ENCODE peak calls at places on chromosomes 5 and 9, in seven cellular contexts. One of them, this sample, is unnamed.

GRCh38 chr9:970310-971002 is 6.0 kb upstream of the DMRT3 start:
- DNase-seq in GM12878: no peak
- DNase-seq in ovary: no peak
- DNase-seq in stomach: no peak
- DNase-seq in Panc1: no peak
- DNase-seq in choroid plexus epithelial cell: no peak
- DNase-seq in left ventricle myocardium inferior: no peak
- DNase-seq in this sample: no peak

GRCh38 chr9:27385606-27386005 is 88.7 kb upstream of the EQTN start:
- DNase-seq in GM12878: no peak
- DNase-seq in ovary: no peak
- DNase-seq in stomach: peak
- DNase-seq in Panc1: no peak
- DNase-seq in choroid plexus epithelial cell: no peak
- DNase-seq in left ventricle myocardium inferior: no peak
- DNase-seq in this sample: no peak

GRCh38 chr5:178351950-178352349 is 119.3 kb upstream of the PHYKPL start:
- DNase-seq in GM12878: no peak
- DNase-seq in ovary: no peak
- DNase-seq in stomach: no peak
- DNase-seq in Panc1: no peak
- DNase-seq in choroid plexus epithelial cell: no peak
- DNase-seq in left ventricle myocardium inferior: no peak
- DNase-seq in this sample: no peak

GRCh38 chr9:69104830-69105527 is 69.1 kb upstream of the TJP2 start:
- DNase-seq in GM12878: no peak
- DNase-seq in ovary: no peak
- DNase-seq in stomach: peak
- DNase-seq in Panc1: no peak
- DNase-seq in choroid plexus epithelial cell: no peak
- DNase-seq in left ventricle myocardium inferior: no peak
- DNase-seq in this sample: no peak

GRCh38 chr9:85941617-85941930 is 628 bp downstream of the NAA35 start:
- DNase-seq in GM12878: no peak
- DNase-seq in ovary: no peak
- DNase-seq in stomach: no peak
- DNase-seq in Panc1: no peak
- DNase-seq in choroid plexus epithelial cell: peak
- DNase-seq in left ventricle myocardium inferior: no peak
- DNase-seq in this sample: no peak

GRCh38 chr5:10323588-10324488 is 16.1 kb upstream of the CMBL start:
- DNase-seq in GM12878: no peak
- DNase-seq in ovary: no peak
- DNase-seq in stomach: no peak
- DNase-seq in Panc1: no peak
- DNase-seq in choroid plexus epithelial cell: no peak
- DNase-seq in left ventricle myocardium inferior: no peak
- DNase-seq in this sample: no peak

GRCh38 chr5:156420665-156421064 is 93.7 kb downstream of the SGCD start:
- DNase-seq in GM12878: no peak
- DNase-seq in ovary: no peak
- DNase-seq in stomach: no peak
- DNase-seq in Panc1: no peak
- DNase-seq in choroid plexus epithelial cell: no peak
- DNase-seq in left ventricle myocardium inferior: no peak
- DNase-seq in this sample: no peak

GRCh38 chr5:141747152-141747640 is 65.2 kb upstream of the ARAP3 start:
- DNase-seq in GM12878: no peak
- DNase-seq in ovary: peak
- DNase-seq in stomach: peak
- DNase-seq in Panc1: no peak
- DNase-seq in choroid plexus epithelial cell: peak
- DNase-seq in left ventricle myocardium inferior: peak
- DNase-seq in this sample: no peak

GRCh38 chr5:40689442-40689841 is 9.7 kb downstream of the PTGER4 start:
- DNase-seq in GM12878: peak
- DNase-seq in ovary: no peak
- DNase-seq in stomach: no peak
- DNase-seq in Panc1: peak
- DNase-seq in choroid plexus epithelial cell: peak
- DNase-seq in left ventricle myocardium inferior: no peak
- DNase-seq in this sample: no peak

GRCh38 chr9:131449276-131449675 is 53.4 kb upstream of the POMT1 start:
- DNase-seq in GM12878: no peak
- DNase-seq in ovary: no peak
- DNase-seq in stomach: no peak
- DNase-seq in Panc1: no peak
- DNase-seq in choroid plexus epithelial cell: no peak
- DNase-seq in left ventricle myocardium inferior: no peak
- DNase-seq in this sample: no peak

GRCh38 chr5:64144429-64145215 is 21.0 kb upstream of the RNF180 start:
- DNase-seq in GM12878: no peak
- DNase-seq in ovary: no peak
- DNase-seq in stomach: no peak
- DNase-seq in Panc1: no peak
- DNase-seq in choroid plexus epithelial cell: peak
- DNase-seq in left ventricle myocardium inferior: no peak
- DNase-seq in this sample: no peak

GRCh38 chr5:161421067-161421466 is 125.5 kb downstream of the GABRB2 start:
- DNase-seq in GM12878: no peak
- DNase-seq in ovary: no peak
- DNase-seq in stomach: no peak
- DNase-seq in Panc1: no peak
- DNase-seq in choroid plexus epithelial cell: no peak
- DNase-seq in left ventricle myocardium inferior: no peak
- DNase-seq in this sample: no peak

GRCh38 chr9:93579711-93580516 is 3.5 kb downstream of the PHF2 start:
- DNase-seq in GM12878: no peak
- DNase-seq in ovary: peak
- DNase-seq in stomach: peak
- DNase-seq in Panc1: no peak
- DNase-seq in choroid plexus epithelial cell: no peak
- DNase-seq in left ventricle myocardium inferior: no peak
- DNase-seq in this sample: no peak

GRCh38 chr9:109466623-109467590 is 31.2 kb downstream of the PTPN3 start:
- DNase-seq in GM12878: no peak
- DNase-seq in ovary: no peak
- DNase-seq in stomach: no peak
- DNase-seq in Panc1: no peak
- DNase-seq in choroid plexus epithelial cell: no peak
- DNase-seq in left ventricle myocardium inferior: no peak
- DNase-seq in this sample: peak

GRCh38 chr9:137237759-137238726 is 3.0 kb upstream of the TUBB4B start:
- DNase-seq in GM12878: no peak
- DNase-seq in ovary: no peak
- DNase-seq in stomach: no peak
- DNase-seq in Panc1: no peak
- DNase-seq in choroid plexus epithelial cell: no peak
- DNase-seq in left ventricle myocardium inferior: no peak
- DNase-seq in this sample: no peak

GRCh38 chr5:103918668-103919367 is 356.2 kb upstream of the NUDT12 start:
- DNase-seq in GM12878: peak
- DNase-seq in ovary: no peak
- DNase-seq in stomach: no peak
- DNase-seq in Panc1: no peak
- DNase-seq in choroid plexus epithelial cell: peak
- DNase-seq in left ventricle myocardium inferior: no peak
- DNase-seq in this sample: no peak

GRCh38 chr9:93697352-93698139 is 121.2 kb downstream of the PHF2 start:
- DNase-seq in GM12878: no peak
- DNase-seq in ovary: no peak
- DNase-seq in stomach: no peak
- DNase-seq in Panc1: no peak
- DNase-seq in choroid plexus epithelial cell: no peak
- DNase-seq in left ventricle myocardium inferior: no peak
- DNase-seq in this sample: no peak

GRCh38 chr9:121825481-121825830 is 174.0 kb downstream of the DAB2IP start:
- DNase-seq in GM12878: no peak
- DNase-seq in ovary: no peak
- DNase-seq in stomach: no peak
- DNase-seq in Panc1: no peak
- DNase-seq in choroid plexus epithelial cell: no peak
- DNase-seq in left ventricle myocardium inferior: no peak
- DNase-seq in this sample: no peak

GRCh38 chr9:129138476-129139232 is 27.4 kb downstream of the PTPA start:
- DNase-seq in GM12878: no peak
- DNase-seq in ovary: peak
- DNase-seq in stomach: peak
- DNase-seq in Panc1: no peak
- DNase-seq in choroid plexus epithelial cell: peak
- DNase-seq in left ventricle myocardium inferior: peak
- DNase-seq in this sample: no peak
- H3K4me3 ChIP-seq in GM12878: no peak
- H3K4me3 ChIP-seq in ovary: no peak
- H3K4me3 ChIP-seq in stomach: no peak
- H3K4me3 ChIP-seq in Panc1: no peak
- H3K4me3 ChIP-seq in choroid plexus epithelial cell: no peak
- H3K4me3 ChIP-seq in left ventricle myocardium inferior: peak
- H3K4me3 ChIP-seq in this sample: no peak

DNA sequence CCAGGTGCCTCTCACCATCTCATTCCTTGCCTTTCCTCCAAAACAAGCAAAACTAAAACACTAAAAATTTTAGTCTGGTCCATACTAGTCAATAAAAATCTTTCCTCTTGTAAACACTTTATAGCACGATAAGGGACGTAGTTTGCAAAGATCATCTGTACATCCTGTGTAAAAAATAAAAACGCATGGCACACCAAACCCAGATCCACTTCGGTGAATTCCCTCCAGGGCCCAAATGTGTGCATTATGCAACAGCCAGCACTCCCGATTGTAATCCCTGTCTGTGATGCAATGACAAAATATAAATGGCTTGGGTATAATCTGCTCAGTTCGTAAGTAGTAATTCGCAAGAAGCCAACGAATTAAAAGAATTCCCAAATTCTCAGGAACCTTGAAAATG is 1.4 kb downstream of the FAM169A start:
- DNase-seq in GM12878: no peak
- DNase-seq in ovary: no peak
- DNase-seq in stomach: no peak
- DNase-seq in Panc1: no peak
- DNase-seq in choroid plexus epithelial cell: no peak
- DNase-seq in left ventricle myocardium inferior: no peak
- DNase-seq in this sample: no peak
- H3K4me3 ChIP-seq in GM12878: no peak
- H3K4me3 ChIP-seq in ovary: no peak
- H3K4me3 ChIP-seq in stomach: peak
- H3K4me3 ChIP-seq in Panc1: peak
- H3K4me3 ChIP-seq in choroid plexus epithelial cell: no peak
- H3K4me3 ChIP-seq in left ventricle myocardium inferior: peak
- H3K4me3 ChIP-seq in this sample: peak

DNA sequence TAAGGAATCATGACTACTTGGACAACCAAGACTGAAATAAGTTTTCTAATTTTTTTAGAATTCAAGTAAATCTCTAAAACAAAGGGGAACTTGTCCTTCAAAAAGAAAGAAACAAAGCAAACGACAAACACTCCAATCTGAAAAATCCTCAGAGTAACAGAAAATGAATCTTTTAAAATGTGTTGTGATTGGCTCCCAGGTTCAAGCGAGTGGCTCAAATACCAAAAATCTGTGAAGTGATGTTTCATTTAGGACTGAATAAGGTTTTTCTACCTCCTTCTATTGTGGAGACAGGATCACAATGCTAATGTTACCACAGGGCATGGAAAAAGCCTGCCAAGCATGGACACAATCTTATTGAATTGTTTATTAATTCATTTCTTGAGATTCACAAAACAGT is 415.7 kb downstream of the RAB3C start:
- DNase-seq in GM12878: no peak
- DNase-seq in ovary: no peak
- DNase-seq in stomach: no peak
- DNase-seq in Panc1: no peak
- DNase-seq in choroid plexus epithelial cell: no peak
- DNase-seq in left ventricle myocardium inferior: no peak
- DNase-seq in this sample: no peak
- H3K4me3 ChIP-seq in GM12878: no peak
- H3K4me3 ChIP-seq in ovary: no peak
- H3K4me3 ChIP-seq in stomach: no peak
- H3K4me3 ChIP-seq in Panc1: no peak
- H3K4me3 ChIP-seq in choroid plexus epithelial cell: no peak
- H3K4me3 ChIP-seq in left ventricle myocardium inferior: no peak
- H3K4me3 ChIP-seq in this sample: no peak

GRCh38 chr5:112697301-112697700 is 40.4 kb upstream of the APC start:
- DNase-seq in GM12878: no peak
- DNase-seq in ovary: no peak
- DNase-seq in stomach: no peak
- DNase-seq in Panc1: no peak
- DNase-seq in choroid plexus epithelial cell: no peak
- DNase-seq in left ventricle myocardium inferior: no peak
- DNase-seq in this sample: no peak

GRCh38 chr5:112693301-112693700 is 44.4 kb upstream of the APC start:
- DNase-seq in GM12878: no peak
- DNase-seq in ovary: no peak
- DNase-seq in stomach: no peak
- DNase-seq in Panc1: no peak
- DNase-seq in choroid plexus epithelial cell: no peak
- DNase-seq in left ventricle myocardium inferior: no peak
- DNase-seq in this sample: no peak

GRCh38 chr5:112696786-112697185 is 40.9 kb upstream of the APC start:
- DNase-seq in GM12878: no peak
- DNase-seq in ovary: no peak
- DNase-seq in stomach: no peak
- DNase-seq in Panc1: no peak
- DNase-seq in choroid plexus epithelial cell: no peak
- DNase-seq in left ventricle myocardium inferior: no peak
- DNase-seq in this sample: no peak

GRCh38 chr5:112692472-112692871 is 45.2 kb upstream of the APC start:
- DNase-seq in GM12878: peak
- DNase-seq in ovary: no peak
- DNase-seq in stomach: no peak
- DNase-seq in Panc1: no peak
- DNase-seq in choroid plexus epithelial cell: no peak
- DNase-seq in left ventricle myocardium inferior: no peak
- DNase-seq in this sample: no peak

DNA sequence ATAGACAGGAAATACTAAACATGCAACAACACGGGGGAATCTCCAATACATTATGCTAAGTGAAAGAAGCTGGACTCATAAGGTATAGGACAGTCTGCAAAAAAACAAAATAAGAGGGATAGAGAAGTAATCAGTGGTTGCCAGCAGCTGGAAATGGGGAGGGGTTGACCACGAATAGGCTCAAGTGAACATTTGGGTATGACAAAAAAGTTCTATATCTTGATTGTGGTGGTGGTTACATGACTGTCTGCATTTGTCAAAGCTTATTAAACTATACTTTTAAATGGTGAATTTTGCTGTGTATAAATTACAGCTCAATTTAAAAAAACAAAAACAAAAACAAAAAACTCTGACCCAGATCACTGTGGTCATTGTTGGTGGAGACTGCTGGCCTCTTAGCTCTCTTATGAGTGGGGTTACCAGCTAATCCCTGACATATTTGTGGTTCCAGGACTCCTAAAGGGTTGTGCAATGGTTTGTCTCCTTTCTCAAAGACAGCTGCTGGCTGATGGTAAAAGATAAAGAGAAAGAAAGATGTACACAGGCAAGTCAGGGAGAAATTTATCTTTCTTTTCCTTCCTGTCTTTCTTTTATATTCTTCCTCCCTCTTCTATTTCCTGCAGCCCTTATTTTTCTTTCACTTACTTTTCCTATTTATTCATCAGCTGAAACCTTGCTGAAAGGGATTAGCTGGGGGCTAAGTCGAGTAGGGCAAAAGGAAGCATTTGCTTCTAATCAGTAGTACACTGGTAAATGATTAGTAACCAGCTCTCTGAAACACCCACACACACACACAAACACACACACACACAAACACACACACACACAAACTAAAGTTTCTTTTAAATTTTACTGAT is 42.6 kb upstream of the APC start:
- DNase-seq in GM12878: no peak
- DNase-seq in ovary: no peak
- DNase-seq in stomach: no peak
- DNase-seq in Panc1: no peak
- DNase-seq in choroid plexus epithelial cell: peak
- DNase-seq in left ventricle myocardium inferior: no peak
- DNase-seq in this sample: no peak
- H3K4me3 ChIP-seq in GM12878: no peak
- H3K4me3 ChIP-seq in ovary: no peak
- H3K4me3 ChIP-seq in stomach: no peak
- H3K4me3 ChIP-seq in Panc1: no peak
- H3K4me3 ChIP-seq in choroid plexus epithelial cell: no peak
- H3K4me3 ChIP-seq in left ventricle myocardium inferior: no peak
- H3K4me3 ChIP-seq in this sample: no peak

This sample was measured in Jurkat, Clone E6-1.